ENCODE peak calls at places on chromosomes 6 and 20, in five cellular contexts. One of them, this sample, is unnamed.

GRCh38 chr20:32564921-32565734 is 20.0 kb downstream of the NOL4L start:
- DNase-seq in suprapubic skin: no peak
- DNase-seq in AG10803: no peak
- DNase-seq in K562: peak
- DNase-seq in right lobe of liver: peak
- DNase-seq in this sample: no peak

GRCh38 chr6:117188627-117189201 is 76.6 kb upstream of the VGLL2 start:
- DNase-seq in K562: no peak
- DNase-seq in AG10803: no peak
- DNase-seq in right lobe of liver: no peak
- DNase-seq in suprapubic skin: no peak
- DNase-seq in this sample: no peak

GRCh38 chr6:30154709-30155521 is 6.1 kb downstream of the TRIM10 start:
- DNase-seq in right lobe of liver: no peak
- DNase-seq in AG10803: peak
- DNase-seq in suprapubic skin: no peak
- DNase-seq in K562: no peak
- DNase-seq in this sample: no peak

GRCh38 chr6:90463359-90463758 is 123.5 kb downstream of the MAP3K7 start:
- DNase-seq in right lobe of liver: no peak
- DNase-seq in suprapubic skin: no peak
- DNase-seq in K562: no peak
- DNase-seq in AG10803: no peak
- DNase-seq in this sample: no peak

GRCh38 chr6:34600101-34600500 is 44.0 kb upstream of the SPDEF start:
- DNase-seq in AG10803: no peak
- DNase-seq in K562: no peak
- DNase-seq in suprapubic skin: no peak
- DNase-seq in right lobe of liver: no peak
- DNase-seq in this sample: no peak

GRCh38 chr6:107965746-107966145 is 7.7 kb upstream of the SEC63 start:
- DNase-seq in right lobe of liver: no peak
- DNase-seq in AG10803: peak
- DNase-seq in K562: no peak
- DNase-seq in suprapubic skin: no peak
- DNase-seq in this sample: no peak

GRCh38 chr6:166551797-166552495 is 34.5 kb downstream of the RAMACL start:
- DNase-seq in right lobe of liver: no peak
- DNase-seq in K562: no peak
- DNase-seq in suprapubic skin: no peak
- DNase-seq in AG10803: no peak
- DNase-seq in this sample: no peak

GRCh38 chr20:60062431-60063336 is 104.5 kb downstream of the CDH26 start:
- DNase-seq in K562: no peak
- DNase-seq in suprapubic skin: no peak
- DNase-seq in right lobe of liver: peak
- DNase-seq in AG10803: peak
- DNase-seq in this sample: no peak

GRCh38 chr6:21005816-21006553 is 471.7 kb downstream of the CDKAL1 start:
- DNase-seq in AG10803: peak
- DNase-seq in right lobe of liver: no peak
- DNase-seq in suprapubic skin: no peak
- DNase-seq in K562: no peak
- DNase-seq in this sample: no peak

GRCh38 chr6:32112436-32112980 is 3.4 kb upstream of the TNXB start:
- DNase-seq in AG10803: peak
- DNase-seq in suprapubic skin: peak
- DNase-seq in right lobe of liver: no peak
- DNase-seq in K562: no peak
- DNase-seq in this sample: no peak

GRCh38 chr6:158654498-158654897 is 4.6 kb downstream of the SYTL3 start:
- DNase-seq in AG10803: peak
- DNase-seq in K562: no peak
- DNase-seq in right lobe of liver: peak
- DNase-seq in suprapubic skin: peak
- DNase-seq in this sample: no peak

GRCh38 chr6:90286884-90287488 is 9.7 kb downstream of the BACH2 start:
- DNase-seq in K562: peak
- DNase-seq in right lobe of liver: peak
- DNase-seq in suprapubic skin: no peak
- DNase-seq in AG10803: no peak
- DNase-seq in this sample: no peak

GRCh38 chr6:159935065-159935464 is 33.8 kb upstream of the IGF2R start:
- DNase-seq in AG10803: no peak
- DNase-seq in right lobe of liver: no peak
- DNase-seq in K562: no peak
- DNase-seq in suprapubic skin: no peak
- DNase-seq in this sample: no peak

GRCh38 chr6:12163744-12164507 is 126.2 kb upstream of the EDN1 start:
- DNase-seq in K562: no peak
- DNase-seq in suprapubic skin: no peak
- DNase-seq in right lobe of liver: no peak
- DNase-seq in AG10803: no peak
- DNase-seq in this sample: no peak

GRCh38 chr6:80991316-80991715 is 761.2 kb downstream of the TENT5A start:
- DNase-seq in K562: no peak
- DNase-seq in AG10803: peak
- DNase-seq in suprapubic skin: no peak
- DNase-seq in right lobe of liver: no peak
- DNase-seq in this sample: no peak

GRCh38 chr20:32316667-32317066 is 39.2 kb downstream of the KIF3B start:
- DNase-seq in right lobe of liver: peak
- DNase-seq in suprapubic skin: no peak
- DNase-seq in AG10803: no peak
- DNase-seq in K562: no peak
- DNase-seq in this sample: no peak

GRCh38 chr20:62177307-62177706 is 5.5 kb upstream of the MTG2 start:
- DNase-seq in suprapubic skin: no peak
- DNase-seq in right lobe of liver: peak
- DNase-seq in K562: no peak
- DNase-seq in AG10803: no peak
- DNase-seq in this sample: no peak

GRCh38 chr20:64009811-64010387 is 26.1 kb upstream of the C20orf204 start:
- DNase-seq in K562: no peak
- DNase-seq in AG10803: no peak
- DNase-seq in right lobe of liver: no peak
- DNase-seq in suprapubic skin: no peak
- DNase-seq in this sample: no peak

GRCh38 chr6:134358320-134358719 is 40.4 kb upstream of the SGK1 start:
- DNase-seq in suprapubic skin: no peak
- DNase-seq in AG10803: peak
- DNase-seq in right lobe of liver: no peak
- DNase-seq in K562: no peak
- DNase-seq in this sample: no peak

GRCh38 chr6:136783021-136783420 is 9.3 kb downstream of the MAP3K5 start:
- DNase-seq in K562: no peak
- DNase-seq in suprapubic skin: no peak
- DNase-seq in AG10803: no peak
- DNase-seq in right lobe of liver: no peak
- DNase-seq in this sample: no peak

GRCh38 chr6:135014353-135014832 is 40.2 kb downstream of the HBS1L start:
- DNase-seq in K562: no peak
- DNase-seq in AG10803: no peak
- DNase-seq in right lobe of liver: no peak
- DNase-seq in suprapubic skin: no peak
- DNase-seq in this sample: no peak

GRCh38 chr6:57048577-57048976 is 2.1 kb downstream of the KIAA1586 start:
- DNase-seq in K562: no peak
- DNase-seq in suprapubic skin: no peak
- DNase-seq in AG10803: peak
- DNase-seq in right lobe of liver: no peak
- DNase-seq in this sample: no peak

GRCh38 chr20:31869942-31870702 is at the start of the genes DUSP15 and TTLL9:
- DNase-seq in K562: no peak
- DNase-seq in AG10803: no peak
- DNase-seq in right lobe of liver: no peak
- DNase-seq in suprapubic skin: no peak
- DNase-seq in this sample: peak

GRCh38 chr6:43220439-43220951 is 8.8 kb downstream of the DNPH1 start:
- DNase-seq in AG10803: no peak
- DNase-seq in suprapubic skin: no peak
- DNase-seq in right lobe of liver: no peak
- DNase-seq in K562: no peak
- DNase-seq in this sample: no peak

GRCh38 chr6:1554881-1555569 is 54.7 kb upstream of the FOXC1 start:
- DNase-seq in right lobe of liver: peak
- DNase-seq in K562: no peak
- DNase-seq in AG10803: peak
- DNase-seq in suprapubic skin: peak
- DNase-seq in this sample: peak
- TF ChIP-seq CTCF in right lobe of liver: peak
- TF ChIP-seq CTCF in K562: peak
- TF ChIP-seq CTCF in AG10803: peak
- TF ChIP-seq CTCF in suprapubic skin: peak
- TF ChIP-seq CTCF in this sample: peak

DNA sequence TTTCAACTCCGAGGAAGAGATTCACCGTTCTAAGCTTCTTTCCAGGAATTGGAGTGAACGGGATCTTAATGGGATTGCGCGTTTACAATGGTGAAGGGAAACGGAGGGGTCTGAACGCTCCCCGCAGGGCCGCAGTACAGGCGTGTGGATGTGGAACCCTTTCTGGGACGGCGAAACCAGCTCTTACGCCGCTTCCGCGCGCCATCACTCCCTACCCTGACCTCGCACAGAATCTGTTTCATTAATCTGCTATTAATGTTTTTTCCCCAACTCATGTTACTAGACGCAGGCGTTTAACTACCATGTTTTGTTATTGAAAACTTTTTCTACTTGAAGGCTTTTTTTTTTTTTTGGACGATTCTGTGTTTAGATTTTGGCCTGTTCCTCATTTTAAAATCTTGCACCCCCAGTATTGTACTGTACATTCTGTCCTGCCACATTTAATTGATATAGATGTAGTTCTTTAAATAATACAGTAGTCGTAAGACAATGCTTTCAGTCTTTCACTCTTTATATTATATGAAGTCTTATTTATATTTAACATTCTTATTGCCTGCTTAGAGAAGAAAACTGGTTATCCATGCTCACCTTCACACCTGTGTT is 691 bp upstream of the SUPT3H start:
- DNase-seq in right lobe of liver: no peak
- DNase-seq in AG10803: no peak
- DNase-seq in suprapubic skin: no peak
- DNase-seq in K562: no peak
- DNase-seq in this sample: no peak
- TF ChIP-seq CTCF in right lobe of liver: no peak
- TF ChIP-seq CTCF in AG10803: no peak
- TF ChIP-seq CTCF in suprapubic skin: no peak
- TF ChIP-seq CTCF in K562: no peak
- TF ChIP-seq CTCF in this sample: no peak

DNA sequence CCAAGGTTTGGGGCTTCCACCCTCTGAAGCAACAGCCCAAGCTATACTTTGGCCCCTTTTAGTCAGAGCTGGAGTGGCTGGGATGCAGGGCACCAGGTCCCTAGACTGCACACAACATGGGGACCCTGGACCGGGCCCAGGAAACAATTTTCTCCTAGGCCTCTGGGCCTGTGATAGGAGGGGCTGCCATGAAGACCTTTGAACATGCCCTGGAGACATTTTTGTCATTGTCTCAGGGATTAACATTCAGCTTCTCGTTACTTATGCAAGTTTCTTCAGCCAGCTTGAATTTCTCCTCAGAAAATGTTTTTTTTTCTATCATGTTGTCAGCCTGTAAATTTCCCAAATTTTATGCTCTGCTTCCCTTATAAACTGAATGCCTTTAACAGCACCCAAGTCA is 82.3 kb downstream of the LRRC1 start:
- DNase-seq in K562: no peak
- DNase-seq in suprapubic skin: no peak
- DNase-seq in AG10803: no peak
- DNase-seq in right lobe of liver: no peak
- DNase-seq in this sample: no peak
- TF ChIP-seq CTCF in K562: no peak
- TF ChIP-seq CTCF in suprapubic skin: no peak
- TF ChIP-seq CTCF in AG10803: no peak
- TF ChIP-seq CTCF in right lobe of liver: no peak
- TF ChIP-seq CTCF in this sample: no peak

GRCh38 chr6:162854228-162854627 is 126.5 kb downstream of the PACRG start:
- DNase-seq in right lobe of liver: no peak
- DNase-seq in AG10803: no peak
- DNase-seq in K562: no peak
- DNase-seq in suprapubic skin: no peak
- DNase-seq in this sample: no peak

GRCh38 chr6:162854734-162855191 is 127.0 kb downstream of the PACRG start:
- DNase-seq in K562: no peak
- DNase-seq in suprapubic skin: no peak
- DNase-seq in right lobe of liver: no peak
- DNase-seq in AG10803: no peak
- DNase-seq in this sample: no peak

GRCh38 chr6:162857321-162857720 is 129.5 kb downstream of the PACRG start:
- DNase-seq in AG10803: no peak
- DNase-seq in suprapubic skin: no peak
- DNase-seq in right lobe of liver: no peak
- DNase-seq in K562: no peak
- DNase-seq in this sample: no peak

GRCh38 chr6:162852810-162853577 is 125.2 kb downstream of the PACRG start:
- DNase-seq in K562: no peak
- DNase-seq in suprapubic skin: no peak
- DNase-seq in AG10803: no peak
- DNase-seq in right lobe of liver: no peak
- DNase-seq in this sample: no peak

DNA sequence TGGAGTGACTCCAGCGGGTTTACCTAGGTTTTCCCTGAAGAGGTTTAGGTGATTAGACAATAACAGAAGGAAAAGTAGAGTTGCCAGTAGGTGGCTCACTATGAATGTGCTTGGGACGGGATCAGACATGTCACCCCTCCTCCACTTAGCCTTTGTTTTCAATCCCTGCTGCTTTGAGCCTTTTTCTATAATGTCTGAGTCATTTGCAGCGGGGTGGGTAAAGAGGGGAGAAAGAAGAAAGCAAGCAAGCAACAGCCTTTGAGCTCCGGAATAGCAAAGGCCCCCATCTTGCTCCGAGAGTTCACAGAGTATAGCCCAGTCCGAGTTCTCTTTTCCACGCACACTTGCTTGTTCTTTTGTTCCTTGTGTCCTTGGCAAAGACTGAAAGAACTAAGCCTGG is 129.1 kb downstream of the PACRG start:
- DNase-seq in K562: no peak
- DNase-seq in AG10803: peak
- DNase-seq in suprapubic skin: no peak
- DNase-seq in right lobe of liver: no peak
- DNase-seq in this sample: no peak
- TF ChIP-seq CTCF in K562: no peak
- TF ChIP-seq CTCF in AG10803: peak
- TF ChIP-seq CTCF in suprapubic skin: peak
- TF ChIP-seq CTCF in right lobe of liver: peak
- TF ChIP-seq CTCF in this sample: peak

This sample was measured in D721Med.